ENCODE peak calls at places on chromosomes 6 and 20, in ten cellular contexts. One of them, this sample, is unnamed.

GRCh38 chr6:15244605-15245360 is 1.1 kb upstream of the JARID2 start:
- DNase-seq in AG04449: no peak
- DNase-seq in CD8-positive, alpha-beta T cell: peak; percentile 43
- DNase-seq in vagina: no peak
- DNase-seq in neural progenitor cell: peak; percentile 90
- DNase-seq in NB4: peak; percentile 84
- DNase-seq in glutamatergic neuron: peak; percentile 69
- DNase-seq in nephron progenitor cell: peak; percentile 76
- DNase-seq in A549: peak; percentile 27
- DNase-seq in left ventricle myocardium inferior: peak; percentile 88
- DNase-seq in this sample: no peak

GRCh38 chr6:122405417-122405816 is 6.0 kb downstream of the HSF2 start:
- DNase-seq in AG04449: no peak
- DNase-seq in CD8-positive, alpha-beta T cell: no peak
- DNase-seq in vagina: no peak
- DNase-seq in neural progenitor cell: no peak
- DNase-seq in NB4: peak; percentile 9
- DNase-seq in glutamatergic neuron: no peak
- DNase-seq in nephron progenitor cell: no peak
- DNase-seq in A549: no peak
- DNase-seq in left ventricle myocardium inferior: no peak
- DNase-seq in this sample: no peak

GRCh38 chr20:61576372-61576771 is 324.3 kb downstream of the CDH4 start:
- DNase-seq in AG04449: no peak
- DNase-seq in CD8-positive, alpha-beta T cell: no peak
- DNase-seq in vagina: no peak
- DNase-seq in neural progenitor cell: no peak
- DNase-seq in NB4: no peak
- DNase-seq in glutamatergic neuron: no peak
- DNase-seq in nephron progenitor cell: no peak
- DNase-seq in A549: no peak
- DNase-seq in left ventricle myocardium inferior: no peak
- DNase-seq in this sample: no peak

GRCh38 chr6:27472617-27473400 is at the start of gene ZNF184:
- DNase-seq in AG04449: peak; percentile 83
- DNase-seq in CD8-positive, alpha-beta T cell: peak; percentile 78
- DNase-seq in vagina: peak; percentile 96
- DNase-seq in neural progenitor cell: peak; percentile 98
- DNase-seq in NB4: peak; percentile 99
- DNase-seq in glutamatergic neuron: peak; percentile 93
- DNase-seq in nephron progenitor cell: peak; percentile 91
- DNase-seq in A549: peak; percentile 76
- DNase-seq in left ventricle myocardium inferior: peak; percentile 94
- DNase-seq in this sample: peak; percentile 95

GRCh38 chr6:57283096-57283495 is 34.3 kb upstream of the PRIM2 start:
- DNase-seq in AG04449: no peak
- DNase-seq in CD8-positive, alpha-beta T cell: no peak
- DNase-seq in vagina: no peak
- DNase-seq in neural progenitor cell: no peak
- DNase-seq in NB4: no peak
- DNase-seq in glutamatergic neuron: no peak
- DNase-seq in nephron progenitor cell: no peak
- DNase-seq in A549: no peak
- DNase-seq in left ventricle myocardium inferior: no peak
- DNase-seq in this sample: no peak

GRCh38 chr20:51341581-51341980 is 200.9 kb downstream of the NFATC2 start:
- DNase-seq in AG04449: no peak
- DNase-seq in CD8-positive, alpha-beta T cell: no peak
- DNase-seq in vagina: no peak
- DNase-seq in neural progenitor cell: no peak
- DNase-seq in NB4: peak; percentile 32
- DNase-seq in glutamatergic neuron: no peak
- DNase-seq in nephron progenitor cell: no peak
- DNase-seq in A549: no peak
- DNase-seq in left ventricle myocardium inferior: no peak
- DNase-seq in this sample: no peak

GRCh38 chr20:52923123-52923543 is 49.0 kb upstream of the TSHZ2 start:
- DNase-seq in AG04449: peak; percentile 37
- DNase-seq in CD8-positive, alpha-beta T cell: no peak
- DNase-seq in vagina: no peak
- DNase-seq in neural progenitor cell: peak; percentile 87
- DNase-seq in NB4: peak; percentile 20
- DNase-seq in glutamatergic neuron: no peak
- DNase-seq in nephron progenitor cell: no peak
- DNase-seq in A549: no peak
- DNase-seq in left ventricle myocardium inferior: no peak
- DNase-seq in this sample: peak; percentile 42

GRCh38 chr6:31970604-31971271 is 1.2 kb downstream of the DXO start:
- DNase-seq in AG04449: no peak
- DNase-seq in CD8-positive, alpha-beta T cell: no peak
- DNase-seq in vagina: no peak
- DNase-seq in neural progenitor cell: no peak
- DNase-seq in NB4: no peak
- DNase-seq in glutamatergic neuron: no peak
- DNase-seq in nephron progenitor cell: no peak
- DNase-seq in A549: no peak
- DNase-seq in left ventricle myocardium inferior: no peak
- DNase-seq in this sample: no peak

GRCh38 chr20:59515013-59515905 is 89.1 kb upstream of the PHACTR3 start:
- DNase-seq in AG04449: no peak
- DNase-seq in CD8-positive, alpha-beta T cell: no peak
- DNase-seq in vagina: no peak
- DNase-seq in neural progenitor cell: peak; percentile 92
- DNase-seq in NB4: peak; percentile 47
- DNase-seq in glutamatergic neuron: peak; percentile 92
- DNase-seq in nephron progenitor cell: peak; percentile 89
- DNase-seq in A549: peak; percentile 88
- DNase-seq in left ventricle myocardium inferior: peak; percentile 69
- DNase-seq in this sample: no peak

GRCh38 chr6:33824461-33825154 is 20.8 kb upstream of the MLN start:
- DNase-seq in AG04449: no peak
- DNase-seq in CD8-positive, alpha-beta T cell: no peak
- DNase-seq in vagina: no peak
- DNase-seq in neural progenitor cell: no peak
- DNase-seq in NB4: no peak
- DNase-seq in glutamatergic neuron: no peak
- DNase-seq in nephron progenitor cell: no peak
- DNase-seq in A549: peak; percentile 21
- DNase-seq in left ventricle myocardium inferior: no peak
- DNase-seq in this sample: no peak

GRCh38 chr20:52731086-52731485 is 241.1 kb upstream of the TSHZ2 start:
- DNase-seq in AG04449: no peak
- DNase-seq in CD8-positive, alpha-beta T cell: no peak
- DNase-seq in vagina: no peak
- DNase-seq in neural progenitor cell: peak; percentile 78
- DNase-seq in NB4: no peak
- DNase-seq in glutamatergic neuron: no peak
- DNase-seq in nephron progenitor cell: no peak
- DNase-seq in A549: no peak
- DNase-seq in left ventricle myocardium inferior: no peak
- DNase-seq in this sample: no peak

GRCh38 chr20:5002077-5002413 is 735 bp upstream of the SLC23A2 start:
- DNase-seq in AG04449: no peak
- DNase-seq in CD8-positive, alpha-beta T cell: no peak
- DNase-seq in vagina: no peak
- DNase-seq in neural progenitor cell: peak; percentile 18
- DNase-seq in NB4: no peak
- DNase-seq in glutamatergic neuron: peak; percentile 20
- DNase-seq in nephron progenitor cell: no peak
- DNase-seq in A549: no peak
- DNase-seq in left ventricle myocardium inferior: peak; percentile 18
- DNase-seq in this sample: no peak

GRCh38 chr20:3080939-3081388 is 3.6 kb downstream of the AVP start:
- DNase-seq in AG04449: no peak
- DNase-seq in CD8-positive, alpha-beta T cell: no peak
- DNase-seq in vagina: no peak
- DNase-seq in neural progenitor cell: no peak
- DNase-seq in NB4: no peak
- DNase-seq in glutamatergic neuron: no peak
- DNase-seq in nephron progenitor cell: no peak
- DNase-seq in A549: no peak
- DNase-seq in left ventricle myocardium inferior: peak; percentile 75
- DNase-seq in this sample: peak; percentile 25

GRCh38 chr6:41370488-41371111 is 35.2 kb downstream of the NCR2 start:
- DNase-seq in AG04449: no peak
- DNase-seq in CD8-positive, alpha-beta T cell: no peak
- DNase-seq in vagina: no peak
- DNase-seq in neural progenitor cell: peak; percentile 4
- DNase-seq in NB4: no peak
- DNase-seq in glutamatergic neuron: no peak
- DNase-seq in nephron progenitor cell: no peak
- DNase-seq in A549: no peak
- DNase-seq in left ventricle myocardium inferior: no peak
- DNase-seq in this sample: no peak

GRCh38 chr6:37674161-37674560 is 23.5 kb downstream of the MDGA1 start:
- DNase-seq in AG04449: no peak
- DNase-seq in CD8-positive, alpha-beta T cell: no peak
- DNase-seq in vagina: no peak
- DNase-seq in neural progenitor cell: no peak
- DNase-seq in NB4: no peak
- DNase-seq in glutamatergic neuron: peak; percentile 40
- DNase-seq in nephron progenitor cell: no peak
- DNase-seq in A549: no peak
- DNase-seq in left ventricle myocardium inferior: no peak
- DNase-seq in this sample: no peak

GRCh38 chr6:92577077-92577719 is 842.2 kb downstream of the EPHA7 start:
- DNase-seq in AG04449: no peak
- DNase-seq in CD8-positive, alpha-beta T cell: no peak
- DNase-seq in vagina: no peak
- DNase-seq in neural progenitor cell: peak; percentile 45
- DNase-seq in NB4: no peak
- DNase-seq in glutamatergic neuron: no peak
- DNase-seq in nephron progenitor cell: no peak
- DNase-seq in A549: no peak
- DNase-seq in left ventricle myocardium inferior: no peak
- DNase-seq in this sample: no peak

GRCh38 chr20:32984196-32984595 is 20.0 kb downstream of the SUN5 start:
- DNase-seq in AG04449: no peak
- DNase-seq in CD8-positive, alpha-beta T cell: no peak
- DNase-seq in vagina: no peak
- DNase-seq in neural progenitor cell: no peak
- DNase-seq in NB4: peak; percentile 31
- DNase-seq in glutamatergic neuron: no peak
- DNase-seq in nephron progenitor cell: peak; percentile 28
- DNase-seq in A549: no peak
- DNase-seq in left ventricle myocardium inferior: no peak
- DNase-seq in this sample: no peak

DNA sequence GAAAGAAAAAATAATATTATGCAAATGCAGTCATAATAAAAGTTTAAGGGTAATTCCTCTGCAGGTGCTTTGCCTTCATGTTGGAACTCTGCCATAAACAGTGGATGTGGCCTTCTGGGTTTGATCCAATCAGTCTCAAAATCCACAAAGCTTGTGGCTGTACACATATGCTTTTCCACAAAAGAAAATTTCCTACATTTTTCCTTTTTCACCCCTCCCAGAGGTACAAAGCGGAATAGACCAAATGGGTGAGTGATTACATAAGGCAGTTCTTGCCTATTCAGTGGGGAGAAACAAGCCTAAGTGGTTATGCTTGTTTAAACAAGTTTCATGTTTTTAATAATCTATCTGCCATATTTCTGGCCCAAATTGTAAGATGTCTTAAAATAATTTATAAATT is 16.7 kb downstream of the CALHM5 start:
- DNase-seq in AG04449: no peak
- DNase-seq in CD8-positive, alpha-beta T cell: no peak
- DNase-seq in vagina: no peak
- DNase-seq in neural progenitor cell: no peak
- DNase-seq in NB4: no peak
- DNase-seq in glutamatergic neuron: no peak
- DNase-seq in nephron progenitor cell: no peak
- DNase-seq in A549: no peak
- DNase-seq in left ventricle myocardium inferior: no peak
- DNase-seq in this sample: no peak
- TF ChIP-seq CTCF in AG04449: no peak
- TF ChIP-seq CTCF in CD8-positive, alpha-beta T cell: no peak
- TF ChIP-seq CTCF in vagina: no peak
- TF ChIP-seq CTCF in neural progenitor cell: no peak
- TF ChIP-seq CTCF in NB4: no peak
- TF ChIP-seq CTCF in glutamatergic neuron: no peak
- TF ChIP-seq CTCF in nephron progenitor cell: no peak
- TF ChIP-seq CTCF in A549: no peak
- TF ChIP-seq CTCF in left ventricle myocardium inferior: no peak
- TF ChIP-seq CTCF in this sample: no peak

GRCh38 chr6:109397020-109397419 is 14.8 kb upstream of the CD164 start:
- DNase-seq in AG04449: no peak
- DNase-seq in CD8-positive, alpha-beta T cell: no peak
- DNase-seq in vagina: no peak
- DNase-seq in neural progenitor cell: no peak
- DNase-seq in NB4: peak; percentile 55
- DNase-seq in glutamatergic neuron: no peak
- DNase-seq in nephron progenitor cell: no peak
- DNase-seq in A549: no peak
- DNase-seq in left ventricle myocardium inferior: no peak
- DNase-seq in this sample: no peak
- TF ChIP-seq CTCF in AG04449: peak; percentile 18
- TF ChIP-seq CTCF in CD8-positive, alpha-beta T cell: no peak
- TF ChIP-seq CTCF in vagina: no peak
- TF ChIP-seq CTCF in neural progenitor cell: peak; percentile 33
- TF ChIP-seq CTCF in NB4: peak; percentile 39
- TF ChIP-seq CTCF in glutamatergic neuron: no peak
- TF ChIP-seq CTCF in nephron progenitor cell: no peak
- TF ChIP-seq CTCF in A549: peak; percentile 19
- TF ChIP-seq CTCF in left ventricle myocardium inferior: peak; percentile 41
- TF ChIP-seq CTCF in this sample: peak; percentile 50

GRCh38 chr6:151763938-151764680 is 43.4 kb upstream of the ESR1 start:
- DNase-seq in AG04449: no peak
- DNase-seq in CD8-positive, alpha-beta T cell: no peak
- DNase-seq in vagina: peak; percentile 94
- DNase-seq in neural progenitor cell: peak; percentile 90
- DNase-seq in NB4: peak; percentile 59
- DNase-seq in glutamatergic neuron: peak; percentile 81
- DNase-seq in nephron progenitor cell: peak; percentile 83
- DNase-seq in A549: peak; percentile 58
- DNase-seq in left ventricle myocardium inferior: peak; percentile 95
- DNase-seq in this sample: peak; percentile 52
- TF ChIP-seq CTCF in AG04449: peak; percentile 83
- TF ChIP-seq CTCF in CD8-positive, alpha-beta T cell: no peak
- TF ChIP-seq CTCF in vagina: peak; percentile 28
- TF ChIP-seq CTCF in neural progenitor cell: peak; percentile 67
- TF ChIP-seq CTCF in NB4: peak; percentile 81
- TF ChIP-seq CTCF in glutamatergic neuron: peak; percentile 57
- TF ChIP-seq CTCF in nephron progenitor cell: peak; percentile 66
- TF ChIP-seq CTCF in A549: peak; percentile 53
- TF ChIP-seq CTCF in left ventricle myocardium inferior: peak; percentile 78
- TF ChIP-seq CTCF in this sample: peak; percentile 82

DNA sequence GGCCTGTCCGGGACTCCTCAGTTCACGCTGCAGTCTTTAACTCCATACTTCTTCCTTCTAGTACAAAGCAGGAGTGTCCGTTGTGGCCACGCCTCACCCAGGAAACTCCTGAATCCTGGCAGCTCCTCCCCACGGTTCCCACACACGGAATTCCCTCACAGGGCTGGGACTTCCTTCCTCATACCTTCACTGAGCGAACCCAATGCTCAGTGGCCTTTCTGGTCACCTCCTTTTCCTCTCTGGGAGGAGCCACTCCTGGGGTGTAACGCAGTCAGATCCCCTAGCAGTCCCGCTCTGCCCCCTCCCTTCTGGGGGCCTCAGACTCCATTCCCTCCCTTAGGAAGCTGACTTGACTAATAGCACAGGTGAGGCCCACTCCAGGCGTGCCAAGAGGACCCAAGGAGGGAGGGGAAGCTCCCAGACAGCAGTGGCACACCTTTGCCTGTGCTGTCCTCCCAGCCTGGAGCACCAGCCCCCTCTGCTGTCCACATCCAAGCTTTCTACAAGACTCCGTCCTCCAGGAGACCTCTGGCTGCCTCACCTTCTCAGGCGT is at the start of gene SLC52A3:
- DNase-seq in AG04449: no peak
- DNase-seq in CD8-positive, alpha-beta T cell: no peak
- DNase-seq in vagina: no peak
- DNase-seq in neural progenitor cell: peak; percentile 51
- DNase-seq in NB4: peak; percentile 39
- DNase-seq in glutamatergic neuron: peak; percentile 38
- DNase-seq in nephron progenitor cell: peak; percentile 39
- DNase-seq in A549: peak; percentile 74
- DNase-seq in left ventricle myocardium inferior: peak; percentile 33
- DNase-seq in this sample: no peak
- TF ChIP-seq CTCF in AG04449: no peak
- TF ChIP-seq CTCF in CD8-positive, alpha-beta T cell: no peak
- TF ChIP-seq CTCF in vagina: no peak
- TF ChIP-seq CTCF in neural progenitor cell: peak; percentile 52
- TF ChIP-seq CTCF in NB4: peak; percentile 24
- TF ChIP-seq CTCF in glutamatergic neuron: no peak
- TF ChIP-seq CTCF in nephron progenitor cell: no peak
- TF ChIP-seq CTCF in A549: peak; percentile 50
- TF ChIP-seq CTCF in left ventricle myocardium inferior: peak; percentile 55
- TF ChIP-seq CTCF in this sample: no peak